ENCODE peak calls at places on chromosomes 13 and 19, in five cellular contexts. One of them, this sample, is unnamed.

GRCh38 chr13:113427562-113428468 is 25.5 kb downstream of the ADPRHL1 start:
- DNase-seq in NCI-H1105: no peak
- DNase-seq in lower lobe of right lung: no peak
- DNase-seq in substantia nigra: no peak
- DNase-seq in NCI-H2081: no peak
- DNase-seq in this sample: no peak

GRCh38 chr19:39070888-39071287 is 13.3 kb upstream of the ACP7 start:
- DNase-seq in substantia nigra: no peak
- DNase-seq in NCI-H1105: no peak
- DNase-seq in lower lobe of right lung: no peak
- DNase-seq in NCI-H2081: no peak
- DNase-seq in this sample: no peak

GRCh38 chr13:44747179-44747578 is 171.0 kb upstream of the TSC22D1 start:
- DNase-seq in NCI-H1105: no peak
- DNase-seq in substantia nigra: no peak
- DNase-seq in NCI-H2081: no peak
- DNase-seq in lower lobe of right lung: no peak
- DNase-seq in this sample: no peak

GRCh38 chr19:43372462-43372861 is 19.0 kb downstream of the CD177 start:
- DNase-seq in substantia nigra: no peak
- DNase-seq in NCI-H2081: no peak
- DNase-seq in NCI-H1105: no peak
- DNase-seq in lower lobe of right lung: no peak
- DNase-seq in this sample: no peak

GRCh38 chr13:108176685-108177274 is 38.6 kb downstream of the LIG4 start:
- DNase-seq in lower lobe of right lung: peak; percentile 52
- DNase-seq in substantia nigra: no peak
- DNase-seq in NCI-H1105: no peak
- DNase-seq in NCI-H2081: no peak
- DNase-seq in this sample: peak; percentile 15

GRCh38 chr19:14091086-14091884 is 734 bp upstream of the SAMD1 start:
- DNase-seq in lower lobe of right lung: peak; percentile 60
- DNase-seq in substantia nigra: peak; percentile 77
- DNase-seq in NCI-H1105: peak; percentile 74
- DNase-seq in NCI-H2081: peak; percentile 90
- DNase-seq in this sample: peak; percentile 73

GRCh38 chr13:113930711-113931637 is 42.9 kb downstream of the C13orf46 start:
- DNase-seq in NCI-H2081: no peak
- DNase-seq in NCI-H1105: no peak
- DNase-seq in lower lobe of right lung: no peak
- DNase-seq in substantia nigra: no peak
- DNase-seq in this sample: no peak

GRCh38 chr19:46958542-46958941 is 61.1 kb upstream of the NPAS1 start:
- DNase-seq in substantia nigra: no peak
- DNase-seq in NCI-H2081: no peak
- DNase-seq in lower lobe of right lung: no peak
- DNase-seq in NCI-H1105: no peak
- DNase-seq in this sample: no peak

GRCh38 chr13:105050696-105051095 is 1484.8 kb downstream of the EFNB2 start:
- DNase-seq in NCI-H2081: no peak
- DNase-seq in lower lobe of right lung: no peak
- DNase-seq in substantia nigra: no peak
- DNase-seq in NCI-H1105: no peak
- DNase-seq in this sample: no peak

GRCh38 chr19:55373318-55373992 is 3.2 kb upstream of the TMEM190 start:
- DNase-seq in lower lobe of right lung: no peak
- DNase-seq in NCI-H2081: no peak
- DNase-seq in substantia nigra: no peak
- DNase-seq in NCI-H1105: no peak
- DNase-seq in this sample: no peak

GRCh38 chr13:23510979-23511735 is 59.1 kb upstream of the TNFRSF19 start:
- DNase-seq in substantia nigra: no peak
- DNase-seq in lower lobe of right lung: no peak
- DNase-seq in NCI-H2081: no peak
- DNase-seq in NCI-H1105: no peak
- DNase-seq in this sample: no peak

GRCh38 chr13:101258509-101258908 is 157.8 kb downstream of the NALCN start:
- DNase-seq in substantia nigra: no peak
- DNase-seq in NCI-H1105: no peak
- DNase-seq in lower lobe of right lung: no peak
- DNase-seq in NCI-H2081: no peak
- DNase-seq in this sample: no peak

GRCh38 chr13:43939149-43939548 is 59.4 kb downstream of the LACC1 start:
- DNase-seq in NCI-H2081: no peak
- DNase-seq in lower lobe of right lung: no peak
- DNase-seq in substantia nigra: no peak
- DNase-seq in NCI-H1105: no peak
- DNase-seq in this sample: no peak

GRCh38 chr19:4597975-4598671 is 38.6 kb upstream of the SEMA6B start:
- DNase-seq in lower lobe of right lung: peak; percentile 49
- DNase-seq in substantia nigra: no peak
- DNase-seq in NCI-H2081: peak; percentile 24
- DNase-seq in NCI-H1105: peak; percentile 70
- DNase-seq in this sample: no peak

GRCh38 chr13:53694814-53695533 is 666.4 kb downstream of the OLFM4 start:
- DNase-seq in substantia nigra: no peak
- DNase-seq in lower lobe of right lung: no peak
- DNase-seq in NCI-H2081: no peak
- DNase-seq in NCI-H1105: no peak
- DNase-seq in this sample: no peak

GRCh38 chr13:27622102-27622820 is 569 bp downstream of the POLR1D start:
- DNase-seq in lower lobe of right lung: no peak
- DNase-seq in NCI-H1105: no peak
- DNase-seq in NCI-H2081: no peak
- DNase-seq in substantia nigra: no peak
- DNase-seq in this sample: no peak

GRCh38 chr13:81395368-81395767 is 1054.4 kb upstream of the SPRY2 start:
- DNase-seq in NCI-H2081: no peak
- DNase-seq in NCI-H1105: no peak
- DNase-seq in lower lobe of right lung: no peak
- DNase-seq in substantia nigra: no peak
- DNase-seq in this sample: no peak

GRCh38 chr19:10431254-10431942 is 11.1 kb downstream of the PDE4A start:
- DNase-seq in substantia nigra: no peak
- DNase-seq in NCI-H2081: no peak
- DNase-seq in NCI-H1105: no peak
- DNase-seq in lower lobe of right lung: peak; percentile 76
- DNase-seq in this sample: no peak

GRCh38 chr13:42803563-42804212 is 22.3 kb downstream of the FAM216B start:
- DNase-seq in substantia nigra: no peak
- DNase-seq in lower lobe of right lung: no peak
- DNase-seq in NCI-H2081: no peak
- DNase-seq in NCI-H1105: no peak
- DNase-seq in this sample: no peak

GRCh38 chr19:2415973-2416319 is 11.4 kb downstream of the TIMM13 start:
- DNase-seq in NCI-H1105: no peak
- DNase-seq in NCI-H2081: no peak
- DNase-seq in substantia nigra: no peak
- DNase-seq in lower lobe of right lung: no peak
- DNase-seq in this sample: no peak

GRCh38 chr13:86946734-86947133 is 724.4 kb upstream of the SLITRK5 start:
- DNase-seq in NCI-H1105: no peak
- DNase-seq in lower lobe of right lung: no peak
- DNase-seq in substantia nigra: no peak
- DNase-seq in NCI-H2081: no peak
- DNase-seq in this sample: no peak

GRCh38 chr19:50003810-50004419 is 21.3 kb downstream of the VRK3 start:
- DNase-seq in NCI-H2081: no peak
- DNase-seq in lower lobe of right lung: no peak
- DNase-seq in NCI-H1105: no peak
- DNase-seq in substantia nigra: no peak
- DNase-seq in this sample: no peak

GRCh38 chr13:20136781-20137703 is 23.8 kb downstream of the GJA3 start:
- DNase-seq in substantia nigra: no peak
- DNase-seq in NCI-H2081: no peak
- DNase-seq in lower lobe of right lung: no peak
- DNase-seq in NCI-H1105: no peak
- DNase-seq in this sample: no peak

GRCh38 chr19:17073869-17074627 is 1.2 kb downstream of the HAUS8 start:
- DNase-seq in substantia nigra: no peak
- DNase-seq in lower lobe of right lung: no peak
- DNase-seq in NCI-H1105: peak; percentile 26
- DNase-seq in NCI-H2081: peak; percentile 58
- DNase-seq in this sample: no peak

GRCh38 chr13:105572401-105572800 is 963.1 kb downstream of the EFNB2 start:
- DNase-seq in substantia nigra: no peak
- DNase-seq in lower lobe of right lung: no peak
- DNase-seq in NCI-H1105: no peak
- DNase-seq in NCI-H2081: no peak
- DNase-seq in this sample: no peak

GRCh38 chr19:18763674-18764590 is 27.2 kb downstream of the COMP start:
- DNase-seq in NCI-H2081: no peak
- DNase-seq in substantia nigra: no peak
- DNase-seq in NCI-H1105: peak; percentile 75
- DNase-seq in lower lobe of right lung: peak; percentile 70
- DNase-seq in this sample: no peak

GRCh38 chr19:5804516-5805464 is at the start of gene NRTN:
- DNase-seq in lower lobe of right lung: no peak
- DNase-seq in NCI-H1105: peak; percentile 47
- DNase-seq in NCI-H2081: peak; percentile 35
- DNase-seq in substantia nigra: no peak
- DNase-seq in this sample: no peak

GRCh38 chr13:89695343-89696257 is 1651.9 kb upstream of the MIR17HG start:
- DNase-seq in substantia nigra: no peak
- DNase-seq in NCI-H1105: no peak
- DNase-seq in lower lobe of right lung: no peak
- DNase-seq in NCI-H2081: peak; percentile 35
- DNase-seq in this sample: peak; percentile 62

GRCh38 chr13:66805657-66806056 is 424.5 kb downstream of the PCDH9 start:
- DNase-seq in NCI-H1105: peak; percentile 21
- DNase-seq in lower lobe of right lung: no peak
- DNase-seq in substantia nigra: no peak
- DNase-seq in NCI-H2081: no peak
- DNase-seq in this sample: no peak

GRCh38 chr19:19055701-19056100 is 8.1 kb upstream of the SLC25A42 start:
- DNase-seq in lower lobe of right lung: no peak
- DNase-seq in NCI-H1105: no peak
- DNase-seq in NCI-H2081: no peak
- DNase-seq in substantia nigra: no peak
- DNase-seq in this sample: no peak

GRCh38 chr13:71602327-71602726 is 264.7 kb downstream of the DACH1 start:
- DNase-seq in lower lobe of right lung: no peak
- DNase-seq in substantia nigra: no peak
- DNase-seq in NCI-H2081: no peak
- DNase-seq in NCI-H1105: peak; percentile 51
- DNase-seq in this sample: no peak

GRCh38 chr13:46211116-46211515 is 612 bp upstream of the LRRC63 start:
- DNase-seq in NCI-H1105: peak; percentile 10
- DNase-seq in lower lobe of right lung: no peak
- DNase-seq in NCI-H2081: no peak
- DNase-seq in substantia nigra: no peak
- DNase-seq in this sample: peak; percentile 49

GRCh38 chr13:20159646-20160345 is 1.1 kb downstream of the GJA3 start:
- DNase-seq in substantia nigra: no peak
- DNase-seq in NCI-H2081: no peak
- DNase-seq in NCI-H1105: no peak
- DNase-seq in lower lobe of right lung: no peak
- DNase-seq in this sample: no peak

GRCh38 chr13:114050536-114051450 is 76.9 kb upstream of the C13orf46 start:
- DNase-seq in NCI-H2081: no peak
- DNase-seq in NCI-H1105: no peak
- DNase-seq in substantia nigra: no peak
- DNase-seq in lower lobe of right lung: no peak
- DNase-seq in this sample: no peak

GRCh38 chr19:13005861-13006370 is 10.6 kb downstream of the NFIX start:
- DNase-seq in NCI-H2081: no peak
- DNase-seq in substantia nigra: no peak
- DNase-seq in lower lobe of right lung: no peak
- DNase-seq in NCI-H1105: no peak
- DNase-seq in this sample: no peak

GRCh38 chr13:109200556-109200955 is 571.1 kb downstream of the MYO16 start:
- DNase-seq in NCI-H2081: no peak
- DNase-seq in lower lobe of right lung: no peak
- DNase-seq in substantia nigra: no peak
- DNase-seq in NCI-H1105: no peak
- DNase-seq in this sample: no peak

GRCh38 chr13:42735011-42735410 is 46.4 kb upstream of the FAM216B start:
- DNase-seq in NCI-H1105: no peak
- DNase-seq in substantia nigra: no peak
- DNase-seq in lower lobe of right lung: no peak
- DNase-seq in NCI-H2081: no peak
- DNase-seq in this sample: no peak

GRCh38 chr13:47680752-47681151 is 320.3 kb downstream of the SUCLA2 start:
- DNase-seq in lower lobe of right lung: no peak
- DNase-seq in NCI-H1105: no peak
- DNase-seq in NCI-H2081: no peak
- DNase-seq in substantia nigra: no peak
- DNase-seq in this sample: no peak

This sample was measured in midbrain.